ENCODE peak calls at places on chromosomes 2 and 18, in six cellular contexts. Q, L, T, R, H and M are unnamed samples.
A peak's percentile ranks its signal among the peaks of the same experiment; 100 is the strongest.

GRCh38 chr2:64225491-64225890 is 81.3 kb upstream of the PELI1 start:
- DNase-seq in Q (no peak), L (no peak), T (no peak), R (no peak), H (no peak), M (no peak)

GRCh38 chr2:215638687-215639086 is 202.8 kb upstream of the FN1 start:
- DNase-seq in Q (no peak), L (no peak), T (no peak), R (no peak), H (no peak), M (no peak)

GRCh38 chr18:58400337-58400885 is 228.5 kb downstream of the ALPK2 start:
- DNase-seq in Q (no peak), L (no peak), T (no peak), R (no peak), H (no peak), M (no peak)

GRCh38 chr2:237315170-237315880 is 98.6 kb downstream of the COL6A3 start:
- DNase-seq in Q (peak; percentile 94), L (peak; percentile 87), T (peak; percentile 42), R (no peak), H (peak; percentile 20), M (peak; percentile 42)

GRCh38 chr18:49767111-49768050 is 46.0 kb downstream of the ACAA2 start:
- DNase-seq in Q (no peak), L (no peak), T (no peak), R (no peak), H (no peak), M (no peak)

GRCh38 chr2:178025551-178026185 is 46.9 kb downstream of the PDE11A start:
- DNase-seq in Q (no peak), L (no peak), T (no peak), R (no peak), H (no peak), M (no peak)

GRCh38 chr2:216761119-216761518 is 65.8 kb upstream of the IGFBP5 start:
- DNase-seq in Q (no peak), L (no peak), T (no peak), R (no peak), H (no peak), M (no peak)

GRCh38 chr2:217974389-217975005 is 28.3 kb downstream of the TNS1 start:
- DNase-seq in Q (no peak), L (no peak), T (no peak), R (no peak), H (no peak), M (no peak)

GRCh38 chr2:206790311-206790935 is 25.0 kb downstream of the FASTKD2 start:
- DNase-seq in Q (no peak), L (no peak), T (no peak), R (no peak), H (no peak), M (no peak)

GRCh38 chr2:163077241-163077640 is 238.7 kb upstream of the KCNH7 start:
- DNase-seq in Q (no peak), L (no peak), T (no peak), R (no peak), H (peak; percentile 57), M (no peak)

GRCh38 chr2:73250872-73251846 is 17.1 kb downstream of the CCT7 start:
- DNase-seq in Q (no peak), L (no peak), T (no peak), R (no peak), H (no peak), M (no peak)

GRCh38 chr18:62420513-62421209 is 95.6 kb downstream of the TNFRSF11A start:
- DNase-seq in Q (no peak), L (no peak), T (no peak), R (peak; percentile 67), H (no peak), M (no peak)

GRCh38 chr2:213848631-213849030 is 562.2 kb upstream of the VWC2L start:
- DNase-seq in Q (peak; percentile 37), L (no peak), T (no peak), R (no peak), H (no peak), M (no peak)

GRCh38 chr2:229392214-229392613 is 121.1 kb upstream of the PID1 start:
- DNase-seq in Q (no peak), L (no peak), T (no peak), R (no peak), H (no peak), M (no peak)

GRCh38 chr18:21979171-21979560 is 190.2 kb upstream of the GATA6 start:
- DNase-seq in Q (no peak), L (no peak), T (no peak), R (no peak), H (no peak), M (no peak)

GRCh38 chr18:55502346-55502710 is 85.7 kb downstream of the TCF4 start:
- DNase-seq in Q (no peak), L (no peak), T (no peak), R (no peak), H (no peak), M (no peak)

GRCh38 chr2:1742680-1743395 is 1.5 kb downstream of the PXDN start:
- DNase-seq in Q (no peak), L (peak; percentile 88), T (peak; percentile 36), R (peak; percentile 85), H (peak; percentile 87), M (no peak)

GRCh38 chr2:51247252-51247651 is 215.3 kb upstream of the NRXN1 start:
- DNase-seq in Q (no peak), L (no peak), T (no peak), R (no peak), H (peak; percentile 64), M (no peak)

GRCh38 chr2:241811209-241811951 is 2.4 kb downstream of the NEU4 start:
- DNase-seq in Q (no peak), L (peak; percentile 16), T (peak; percentile 70), R (no peak), H (no peak), M (peak; percentile 72)

GRCh38 chr2:216083464-216084279 is 2.0 kb downstream of the TMEM169 start:
- DNase-seq in Q (no peak), L (no peak), T (no peak), R (no peak), H (peak; percentile 73), M (no peak)

GRCh38 chr18:79440728-79441127 is 45.0 kb downstream of the NFATC1 start:
- DNase-seq in Q (no peak), L (no peak), T (no peak), R (no peak), H (no peak), M (no peak)

GRCh38 chr18:79439201-79440023 is 43.7 kb downstream of the NFATC1 start:
- DNase-seq in Q (no peak), L (peak; percentile 54), T (no peak), R (no peak), H (no peak), M (no peak)

GRCh38 chr18:79438581-79438980 is 42.9 kb downstream of the NFATC1 start:
- DNase-seq in Q (no peak), L (no peak), T (no peak), R (no peak), H (no peak), M (no peak)

GRCh38 chr18:79441261-79441819 is 45.6 kb downstream of the NFATC1 start:
- DNase-seq in Q (no peak), L (no peak), T (no peak), R (no peak), H (no peak), M (no peak)

DNA sequence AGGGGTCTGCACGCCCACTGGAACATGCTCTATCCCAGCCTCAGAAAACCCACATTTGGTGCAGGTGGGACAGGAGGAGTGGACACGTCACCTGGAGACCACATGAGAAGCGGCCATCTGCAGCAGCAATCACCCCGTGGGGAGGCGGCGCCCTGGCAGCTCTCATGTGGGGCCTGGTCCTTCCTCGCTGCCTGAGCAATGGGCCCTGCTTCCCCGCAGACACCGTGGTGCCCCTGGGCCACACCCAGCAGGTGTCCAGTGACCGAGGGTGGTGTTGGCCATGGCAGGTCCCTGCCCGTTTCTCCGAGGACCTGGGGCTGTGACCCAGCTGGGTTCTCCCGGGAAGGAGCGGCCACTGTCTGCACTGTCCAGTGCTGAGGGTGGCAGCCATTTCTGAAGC is 44.6 kb downstream of the NFATC1 start:
- DNase-seq in Q (no peak), L (no peak), T (no peak), R (no peak), H (no peak), M (no peak)
- H3K27ac ChIP-seq in Q (no peak overlapping the region), L (no peak overlapping the region), T (no peak overlapping the region), R (no peak overlapping the region), H (no peak overlapping the region), M (no peak overlapping the region)

GRCh38 chr2:226478121-226478809 is 321.4 kb downstream of the IRS1 start:
- DNase-seq in Q (peak; percentile 82), L (peak; percentile 53), T (no peak), R (peak; percentile 50), H (peak; percentile 72), M (no peak)
- H3K27ac ChIP-seq in Q (peak overlapping the region; percentile 93), L (peak overlapping the region; percentile 79), T (no peak overlapping the region), R (no peak overlapping the region), H (no peak overlapping the region), M (no peak overlapping the region)

GRCh38 chr2:188610827-188611226 is 319.2 kb downstream of the GULP1 start:
- DNase-seq in Q (no peak), L (no peak), T (no peak), R (no peak), H (no peak), M (no peak)
- H3K27ac ChIP-seq in Q (no peak overlapping the region), L (no peak overlapping the region), T (no peak overlapping the region), R (no peak overlapping the region), H (no peak overlapping the region), M (no peak overlapping the region)

GRCh38 chr2:168155680-168156079 is 91.7 kb downstream of the STK39 start:
- DNase-seq in Q (no peak), L (no peak), T (no peak), R (no peak), H (no peak), M (no peak)

GRCh38 chr2:168159754-168160585 is 87.4 kb downstream of the STK39 start:
- DNase-seq in Q (no peak), L (peak; percentile 44), T (no peak), R (no peak), H (no peak), M (no peak)

GRCh38 chr2:168157070-168157469 is 90.3 kb downstream of the STK39 start:
- DNase-seq in Q (no peak), L (no peak), T (no peak), R (no peak), H (no peak), M (no peak)

GRCh38 chr2:168156661-168157060 is 90.7 kb downstream of the STK39 start:
- DNase-seq in Q (no peak), L (peak; percentile 53), T (no peak), R (peak; percentile 78), H (no peak), M (no peak)

GRCh38 chr2:168157926-168158325 is 89.5 kb downstream of the STK39 start:
- DNase-seq in Q (no peak), L (no peak), T (no peak), R (peak; percentile 38), H (no peak), M (no peak)
- H3K27ac ChIP-seq in Q (no peak overlapping the region), L (no peak overlapping the region), T (no peak overlapping the region), R (no peak overlapping the region), H (no peak overlapping the region), M (no peak overlapping the region)

DNA sequence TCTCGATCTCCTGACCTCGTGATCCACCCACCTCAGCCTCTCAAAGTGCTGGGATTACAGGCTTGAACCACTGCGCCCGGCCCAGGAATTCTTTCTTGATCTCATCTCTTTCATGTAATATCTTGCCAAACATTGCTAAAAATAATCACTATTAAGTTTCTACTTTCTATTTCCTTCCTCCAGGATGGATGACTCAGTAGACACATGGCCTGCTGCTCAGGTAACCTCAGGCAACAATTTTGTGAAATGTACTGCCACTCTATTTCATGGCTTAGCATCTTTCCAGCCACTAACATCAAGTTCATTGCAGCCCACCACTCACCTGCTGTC is 11.1 kb upstream of the SUMO1 start:
- DNase-seq in Q (no peak), L (no peak), T (peak; percentile 32), R (peak; percentile 97), H (no peak), M (no peak)
- H3K27ac ChIP-seq in Q (no peak overlapping the region), L (no peak overlapping the region), T (no peak overlapping the region), R (peak overlapping the region; percentile 76), H (peak overlapping the region; percentile 88), M (no peak overlapping the region)